ENCODE peak calls at places on chromosome 10, in nine cellular contexts. T is NCI-H345, A is lower leg skin, I is NCI-H2107, E is amygdala, K is NCI-H1092 treated with DMSO at 0.1 percent for 48 hours, U is hippocampal formation, F is activated T-cell treated with anti-CD3 and anti-CD28 coated beads for 48 hours, Z is A549. D is an unnamed sample.

GRCh38 chr10:26437637-26438461 is at the start of gene APBB1IP:
- DNase-seq in F (peak; percentile 49), I (no peak), T (no peak), A (peak; percentile 66), U (peak; percentile 46), E (peak; percentile 25), Z (no peak), K (no peak), D (peak; percentile 81)

GRCh38 chr10:30587522-30588031 is 42.0 kb downstream of the LYZL2 start:
- DNase-seq in Z (no peak), T (no peak), K (no peak), I (no peak), F (no peak), A (peak; percentile 27), U (peak; percentile 3), E (no peak), D (peak; percentile 53)

GRCh38 chr10:125231116-125231812 is 70.9 kb upstream of the CTBP2 start:
- DNase-seq in T (no peak), I (no peak), E (no peak), K (no peak), A (no peak), Z (peak; percentile 96), U (no peak), F (no peak), D (no peak)

GRCh38 chr10:88989824-88990527 is 622 bp upstream of the FAS start:
- DNase-seq in F (no peak), U (no peak), Z (no peak), K (no peak), I (no peak), T (no peak), A (peak; percentile 73), E (no peak), D (no peak)

GRCh38 chr10:71330789-71331404 is 11.8 kb downstream of the SLC29A3 start:
- DNase-seq in T (no peak), U (no peak), E (no peak), F (no peak), I (no peak), Z (no peak), A (no peak), K (no peak), D (no peak)

GRCh38 chr10:73916761-73917470 is 6.0 kb downstream of the PLAU start:
- DNase-seq in T (no peak), A (no peak), Z (no peak), K (no peak), E (no peak), F (no peak), U (no peak), I (no peak), D (no peak)

GRCh38 chr10:71512794-71513379 is 116.2 kb downstream of the CDH23 start:
- DNase-seq in I (no peak), E (no peak), U (no peak), K (peak; percentile 67), A (no peak), F (no peak), T (peak; percentile 54), Z (no peak), D (no peak)

GRCh38 chr10:74289956-74290355 is 138.9 kb downstream of the ADK start:
- DNase-seq in I (no peak), U (no peak), T (no peak), F (no peak), Z (no peak), A (no peak), E (no peak), K (no peak), D (no peak)

GRCh38 chr10:128631801-128632241 is 505.6 kb upstream of the MKI67 start:
- DNase-seq in E (no peak), F (no peak), K (no peak), I (no peak), Z (no peak), U (no peak), A (no peak), T (peak; percentile 18), D (peak; percentile 37)

GRCh38 chr10:98427011-98427515 is 12.1 kb upstream of the PYROXD2 start:
- DNase-seq in K (no peak), Z (no peak), U (no peak), I (no peak), A (no peak), E (no peak), T (no peak), F (no peak), D (no peak)

GRCh38 chr10:88347022-88347421 is 236.1 kb downstream of the RNLS start:
- DNase-seq in F (no peak), K (no peak), E (no peak), A (no peak), U (no peak), T (no peak), I (no peak), Z (no peak), D (no peak)

GRCh38 chr10:78937800-78938694 is 130.7 kb upstream of the ZMIZ1 start:
- DNase-seq in E (no peak), F (peak; percentile 13), U (no peak), T (no peak), I (no peak), A (no peak), Z (no peak), K (no peak), D (no peak)

GRCh38 chr10:133354672-133355240 is 3.1 kb downstream of the FUOM start:
- DNase-seq in U (no peak), F (no peak), T (no peak), A (no peak), I (no peak), E (no peak), Z (no peak), K (no peak), D (no peak)

GRCh38 chr10:34235164-34235832 is 579.8 kb downstream of the PARD3 start:
- DNase-seq in K (peak; percentile 52), U (no peak), I (no peak), Z (no peak), E (no peak), F (no peak), A (no peak), T (no peak), D (no peak)

GRCh38 chr10:21517134-21517982 is 8.1 kb downstream of the SKIDA1 start:
- DNase-seq in I (no peak), T (peak; percentile 22), E (no peak), K (peak; percentile 35), A (no peak), F (peak; percentile 41), U (peak; percentile 54), Z (peak; percentile 79), D (peak; percentile 25)

GRCh38 chr10:102040305-102040704 is 15.7 kb downstream of the ARMH3 start:
- DNase-seq in T (no peak), E (no peak), I (no peak), F (no peak), Z (no peak), U (no peak), K (no peak), A (no peak), D (no peak)

GRCh38 chr10:121734517-121735137 is 136.4 kb upstream of the FGFR2 start:
- DNase-seq in I (no peak), T (no peak), Z (peak; percentile 12), E (no peak), U (no peak), F (no peak), K (peak; percentile 1), A (no peak), D (peak; percentile 54)

GRCh38 chr10:27822286-27822685 is 76.7 kb upstream of the MKX start:
- DNase-seq in Z (no peak), I (no peak), K (no peak), U (no peak), F (no peak), A (no peak), E (no peak), T (no peak), D (no peak)

GRCh38 chr10:93993782-93994668 is at the start of gene PLCE1:
- DNase-seq in K (peak; percentile 37), E (no peak), Z (peak; percentile 46), F (peak; percentile 10), T (peak; percentile 67), A (no peak), U (peak; percentile 10), I (no peak), D (no peak)

GRCh38 chr10:103672345-103672744 is 178.8 kb downstream of the NEURL1 start:
- DNase-seq in K (no peak), U (no peak), I (no peak), E (no peak), F (no peak), A (no peak), T (no peak), Z (no peak), D (no peak)